ENCODE peak calls at places on chromosome 17, in four cellular contexts. B is heart left ventricle, H is breast epithelium, G is psoas muscle. Z is an unnamed sample. For H3K27me3, the result is how much of the 10 kb centered on the place peaks cover.

GRCh38 chr17:80811181-80812105 is 180.2 kb upstream of the CHMP6 start:
- DNase-seq in B (no peak), H (peak), G (no peak), Z (no peak)

GRCh38 chr17:67615011-67615561 is 102.7 kb upstream of the NOL11 start:
- DNase-seq in B (no peak), H (no peak), G (no peak), Z (no peak)

GRCh38 chr17:75876190-75876937 is 2.0 kb downstream of the TRIM47 start:
- DNase-seq in B (no peak), H (no peak), G (peak), Z (no peak)

GRCh38 chr17:50539762-50540440 is 7.1 kb upstream of the SPATA20 start:
- DNase-seq in B (no peak), H (no peak), G (no peak), Z (no peak)

GRCh38 chr17:50564916-50565315 is 4.4 kb downstream of the CACNA1G start:
- DNase-seq in B (peak), H (no peak), G (peak), Z (no peak)

GRCh38 chr17:59004338-59005111 is 102.2 kb downstream of the TRIM37 start:
- DNase-seq in B (peak), H (no peak), G (peak), Z (peak)

GRCh38 chr17:65254166-65254565 is 117.0 kb downstream of the RGS9 start:
- DNase-seq in B (no peak), H (no peak), G (no peak), Z (no peak)

GRCh38 chr17:42937712-42938596 is 26.3 kb downstream of the AARSD1 start:
- DNase-seq in B (peak), H (no peak), G (peak), Z (peak)

GRCh38 chr17:30790279-30790678 is 34.2 kb downstream of the CRLF3 start:
- DNase-seq in B (no peak), H (no peak), G (no peak), Z (no peak)

GRCh38 chr17:50212121-50212843 is 10.9 kb upstream of the COL1A1 start:
- DNase-seq in B (no peak), H (no peak), G (no peak), Z (no peak)

GRCh38 chr17:50708050-50709000 is 611 bp upstream of the ANKRD40 start:
- DNase-seq in B (no peak), H (no peak), G (no peak), Z (no peak)

GRCh38 chr17:19703776-19704371 is 12.5 kb downstream of the SLC47A2 start:
- DNase-seq in B (no peak), H (no peak), G (peak), Z (no peak)

GRCh38 chr17:82229686-82230626 is 1.1 kb downstream of the SLC16A3 start:
- DNase-seq in B (peak), H (no peak), G (peak), Z (no peak)

GRCh38 chr17:38465420-38466345 is 37.4 kb downstream of the ARHGAP23 start:
- DNase-seq in B (peak), H (no peak), G (peak), Z (no peak)

GRCh38 chr17:43536236-43537088 is 9.7 kb downstream of the ETV4 start:
- DNase-seq in B (no peak), H (no peak), G (no peak), Z (no peak)

GRCh38 chr17:33519692-33520091 is 226.6 kb upstream of the ASIC2 start:
- DNase-seq in B (no peak), H (no peak), G (no peak), Z (no peak)
- H3K27me3 ChIP-seq in B (under half), H (under half), G (under half), Z (under half)

DNA sequence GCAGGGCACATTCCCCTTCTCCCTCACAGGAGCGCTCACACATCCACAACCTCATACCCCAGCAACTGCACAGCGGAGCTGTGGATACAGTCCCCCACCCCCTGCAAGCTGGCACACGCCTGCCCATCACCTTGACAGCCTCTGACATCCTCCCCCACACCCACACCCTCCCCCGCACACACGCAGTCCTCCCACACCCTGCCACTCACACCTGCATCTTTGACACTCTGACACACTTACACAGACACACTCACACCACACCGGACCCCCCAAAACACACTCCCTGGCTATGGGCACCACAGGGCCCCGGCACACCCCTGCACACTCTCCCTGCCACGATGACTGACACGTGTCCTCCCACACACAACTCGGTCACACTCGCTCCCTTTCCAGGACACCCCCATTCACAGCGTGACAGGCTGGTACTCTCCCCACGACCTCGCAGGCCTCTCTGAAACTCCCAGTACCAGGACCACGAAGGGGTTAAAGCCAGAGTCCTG is 531 bp upstream of the PPP1R1B start:
- DNase-seq in B (no peak), H (no peak), G (no peak), Z (no peak)
- H3K27me3 ChIP-seq in B (under half), H (under half), G (under half), Z (under half)

DNA sequence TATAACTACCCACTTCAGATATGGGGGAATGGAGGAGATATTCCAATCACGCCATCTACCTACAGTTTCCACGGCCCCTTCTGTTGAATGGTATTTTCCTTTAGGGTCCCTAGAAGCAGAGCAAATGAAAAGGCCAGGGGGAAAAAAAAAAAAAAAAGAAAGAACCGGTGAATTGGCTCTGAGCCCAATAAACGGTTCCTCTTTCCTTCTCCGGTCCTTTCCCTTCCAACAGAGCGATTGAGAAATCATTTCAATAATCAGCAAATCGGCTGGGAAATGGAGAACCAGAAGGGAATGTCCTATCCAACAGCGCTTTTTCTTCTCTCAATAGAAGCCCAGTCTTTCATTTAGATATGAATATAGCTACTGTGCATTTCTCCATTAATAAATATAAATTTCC is 26.8 kb upstream of the HOXB13 start:
- DNase-seq in B (no peak), H (no peak), G (no peak), Z (no peak)
- H3K27me3 ChIP-seq in B (half or more), H (half or more), G (under half), Z (under half)

GRCh38 chr17:76925333-76925935 is 57.2 kb downstream of the MGAT5B start:
- DNase-seq in B (no peak), H (no peak), G (no peak), Z (no peak)

GRCh38 chr17:76923491-76923890 is 55.3 kb downstream of the MGAT5B start:
- DNase-seq in B (no peak), H (no peak), G (no peak), Z (no peak)

GRCh38 chr17:76922967-76923366 is 54.8 kb downstream of the MGAT5B start:
- DNase-seq in B (no peak), H (no peak), G (no peak), Z (no peak)

GRCh38 chr17:76926237-76926866 is 58.1 kb downstream of the MGAT5B start:
- DNase-seq in B (no peak), H (no peak), G (no peak), Z (no peak)

GRCh38 chr17:76924345-76925332 is 56.4 kb downstream of the MGAT5B start:
- DNase-seq in B (no peak), H (no peak), G (no peak), Z (no peak)
- H3K27me3 ChIP-seq in B (under half), H (under half), G (under half), Z (under half)

DNA sequence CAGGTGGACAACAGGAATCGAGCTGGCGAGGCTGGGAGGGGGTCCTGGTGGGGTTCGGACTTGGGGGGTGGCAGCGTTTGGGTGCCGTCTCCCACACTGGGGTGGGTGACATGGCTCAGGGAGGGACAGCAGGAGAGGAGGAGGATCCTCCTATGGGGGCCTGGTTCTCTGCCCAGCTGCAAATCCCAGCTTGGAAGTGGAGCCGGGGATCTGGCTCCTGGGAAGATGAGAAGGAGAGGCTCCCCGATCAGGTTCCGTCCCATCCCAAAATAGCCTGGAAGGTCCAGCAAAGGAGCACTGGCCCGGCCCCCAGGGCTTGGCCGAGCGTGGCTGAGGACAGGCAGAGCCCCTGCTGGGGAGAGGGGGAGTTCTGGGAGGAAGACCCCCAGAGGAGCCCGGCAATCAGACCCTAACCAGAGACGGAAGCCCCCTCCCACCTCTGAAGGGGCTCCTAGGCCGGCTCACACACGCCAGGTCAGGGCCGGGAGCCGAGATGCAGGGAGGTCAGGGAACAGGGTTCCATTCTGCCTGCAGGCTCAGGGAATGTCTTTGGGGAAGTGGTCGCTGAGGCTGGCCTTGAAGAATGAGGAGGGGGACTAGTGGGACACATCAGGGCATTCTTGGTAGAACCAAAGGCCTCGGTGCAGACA is 143.7 kb downstream of the ENGASE start:
- DNase-seq in B (no peak), H (no peak), G (no peak), Z (no peak)
- H3K27me3 ChIP-seq in B (under half), H (half or more), G (under half), Z (half or more)

DNA sequence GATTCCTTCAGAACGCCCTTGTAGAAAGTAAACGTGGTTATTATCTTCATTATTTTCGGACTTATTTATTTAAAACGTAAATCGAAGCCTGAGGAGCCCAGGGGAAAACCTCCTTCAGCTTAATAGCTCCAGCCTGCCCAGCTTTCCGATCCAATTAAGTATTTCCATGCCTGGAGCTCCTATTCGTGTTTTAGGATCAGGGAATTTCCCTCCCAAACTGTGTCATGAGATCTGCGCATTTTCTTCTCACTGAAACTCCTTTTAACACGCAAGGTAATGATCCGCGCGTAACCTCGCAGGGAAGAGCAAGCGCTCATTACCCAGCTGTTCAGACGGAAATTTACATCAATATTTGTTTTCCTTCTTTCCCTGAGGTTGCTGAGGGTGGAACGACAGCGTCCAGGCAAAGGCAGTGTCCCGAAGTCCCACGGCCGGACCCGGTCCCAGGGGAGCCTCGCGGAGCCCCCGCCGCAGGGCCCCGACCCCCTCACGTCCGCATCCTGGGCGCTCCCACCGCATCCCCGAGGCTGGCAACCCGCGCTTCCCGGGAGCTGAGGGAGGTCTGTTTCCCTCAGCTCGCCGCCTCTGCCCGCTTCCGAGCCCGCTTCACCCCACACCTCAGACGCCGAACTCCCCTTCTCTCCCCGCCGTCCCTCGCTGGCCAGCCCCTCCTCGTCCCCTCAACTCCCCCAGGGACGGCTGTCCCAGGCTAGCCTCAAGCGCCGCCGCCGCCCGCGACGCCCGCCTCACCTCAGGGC is 452 bp downstream of the ABCA5 start:
- DNase-seq in B (no peak), H (no peak), G (no peak), Z (no peak)
- H3K27me3 ChIP-seq in B (under half), H (under half), G (under half), Z (under half)

Z was measured in dorsolateral prefrontal cortex.